ENCODE peak calls at places on chromosomes 11 and 22, in eight cellular contexts. R is NCI-H1417; O is GDM1; X is CD8-positive, alpha-beta memory T cell; A is cardiac fibroblast; P is GM12892; J is A549; H is left colon. S is an unnamed sample.
A peak's percentile ranks its signal among the peaks of the same experiment; 100 is the strongest.

GRCh38 chr11:1195690-1196515 is 27.0 kb upstream of the MUC5B start:
- DNase-seq in R (no peak), O (no peak), X (no peak), A (no peak), P (peak; percentile 4), J (no peak), H (peak; percentile 16), S (no peak)

GRCh38 chr22:20131593-20131855 is at the start of gene ZDHHC8:
- DNase-seq in R (no peak), O (no peak), X (peak; percentile 44), A (no peak), P (peak; percentile 63), J (no peak), H (no peak), S (no peak)

GRCh38 chr22:37368058-37368457 is 59.2 kb downstream of the ELFN2 start:
- DNase-seq in R (no peak), O (no peak), X (no peak), A (no peak), P (no peak), J (no peak), H (no peak), S (no peak)

GRCh38 chr11:13349581-13349980 is 72.0 kb downstream of the BMAL1 start:
- DNase-seq in R (no peak), O (no peak), X (no peak), A (no peak), P (no peak), J (no peak), H (no peak), S (no peak)

GRCh38 chr22:37927129-37927936 is 21.2 kb downstream of the MICALL1 start:
- DNase-seq in R (no peak), O (no peak), X (no peak), A (no peak), P (no peak), J (no peak), H (no peak), S (no peak)

GRCh38 chr11:61793084-61793828 is 545 bp downstream of the FEN1 start:
- DNase-seq in R (peak; percentile 89), O (no peak), X (no peak), A (no peak), P (no peak), J (peak; percentile 31), H (no peak), S (no peak)

GRCh38 chr11:7973011-7973410 is 7.8 kb upstream of the NLRP10 start:
- DNase-seq in R (no peak), O (no peak), X (no peak), A (peak; percentile 61), P (no peak), J (no peak), H (no peak), S (no peak)

GRCh38 chr11:8036002-8036802 is 44.8 kb upstream of the TUB start:
- DNase-seq in R (no peak), O (no peak), X (no peak), A (no peak), P (no peak), J (no peak), H (peak; percentile 11), S (no peak)

GRCh38 chr22:24391836-24392217 is 35.6 kb upstream of the ADORA2A start:
- DNase-seq in R (no peak), O (no peak), X (no peak), A (peak; percentile 86), P (no peak), J (no peak), H (no peak), S (no peak)

GRCh38 chr11:44538375-44539054 is 26.9 kb upstream of the CD82 start:
- DNase-seq in R (peak; percentile 85), O (peak; percentile 22), X (peak; percentile 51), A (peak; percentile 71), P (peak; percentile 78), J (peak; percentile 69), H (no peak), S (peak; percentile 42)

GRCh38 chr11:117313103-117313502 is 3.0 kb downstream of the BACE1 start:
- DNase-seq in R (no peak), O (no peak), X (no peak), A (no peak), P (no peak), J (no peak), H (no peak), S (no peak)

GRCh38 chr11:61598886-61599868 is 18.3 kb upstream of the SYT7 start:
- DNase-seq in R (no peak), O (no peak), X (no peak), A (peak; percentile 68), P (no peak), J (no peak), H (no peak), S (peak; percentile 41)

GRCh38 chr11:43950323-43950855 is 8.0 kb downstream of the C11orf96 start:
- DNase-seq in R (no peak), O (no peak), X (no peak), A (no peak), P (no peak), J (no peak), H (no peak), S (no peak)

GRCh38 chr11:518463-519202 is 11.6 kb upstream of the RNH1 start:
- DNase-seq in R (no peak), O (no peak), X (peak; percentile 85), A (peak; percentile 97), P (peak; percentile 92), J (peak; percentile 97), H (peak; percentile 96), S (no peak)

GRCh38 chr11:126104420-126104819 is 41.8 kb upstream of the CDON start:
- DNase-seq in R (peak; percentile 75), O (no peak), X (no peak), A (no peak), P (no peak), J (no peak), H (no peak), S (peak; percentile 33)

GRCh38 chr11:42620796-42621195 is 691.0 kb upstream of the API5 start:
- DNase-seq in R (no peak), O (no peak), X (no peak), A (peak; percentile 7), P (no peak), J (no peak), H (no peak), S (no peak)

GRCh38 chr11:84097186-84097585 is 811.0 kb upstream of the CCDC90B start:
- DNase-seq in R (no peak), O (no peak), X (no peak), A (no peak), P (no peak), J (no peak), H (no peak), S (no peak)

GRCh38 chr11:134513585-134514120 is 101.6 kb upstream of the B3GAT1 start:
- DNase-seq in R (no peak), O (no peak), X (no peak), A (no peak), P (no peak), J (no peak), H (peak; percentile 12), S (no peak)

S was measured in DMS79.